ENCODE peak calls at places on chromosome 20, in eight cellular contexts. One of them, this sample, is unnamed. For H3K4me1, the result is how much of the 10 kb centered on the place peaks cover.

GRCh38 chr20:6746901-6747609 is 20.4 kb upstream of the BMP2 start:
- DNase-seq in mammary epithelial cell: peak
- DNase-seq in mesenchymal stem cell: peak
- DNase-seq in heart left ventricle: no peak
- DNase-seq in CD8-positive, alpha-beta T cell: no peak
- DNase-seq in OCI-LY7: no peak
- DNase-seq in IMR-90: peak
- DNase-seq in Peyer's patch: no peak
- DNase-seq in this sample: no peak

GRCh38 chr20:25369529-25369928 is 21.1 kb downstream of the ABHD12 start:
- DNase-seq in mammary epithelial cell: no peak
- DNase-seq in mesenchymal stem cell: no peak
- DNase-seq in heart left ventricle: no peak
- DNase-seq in CD8-positive, alpha-beta T cell: no peak
- DNase-seq in OCI-LY7: no peak
- DNase-seq in IMR-90: no peak
- DNase-seq in Peyer's patch: no peak
- DNase-seq in this sample: peak

GRCh38 chr20:53736757-53737403 is 143.2 kb upstream of the ZNF217 start:
- DNase-seq in mammary epithelial cell: peak
- DNase-seq in mesenchymal stem cell: peak
- DNase-seq in heart left ventricle: no peak
- DNase-seq in CD8-positive, alpha-beta T cell: no peak
- DNase-seq in OCI-LY7: peak
- DNase-seq in IMR-90: peak
- DNase-seq in Peyer's patch: no peak
- DNase-seq in this sample: peak

GRCh38 chr20:63756648-63756991 is 17.0 kb downstream of the SLC2A4RG start:
- DNase-seq in mammary epithelial cell: no peak
- DNase-seq in mesenchymal stem cell: no peak
- DNase-seq in heart left ventricle: no peak
- DNase-seq in CD8-positive, alpha-beta T cell: no peak
- DNase-seq in OCI-LY7: no peak
- DNase-seq in IMR-90: no peak
- DNase-seq in Peyer's patch: no peak
- DNase-seq in this sample: no peak

GRCh38 chr20:64066984-64067605 is 4.1 kb downstream of the TCEA2 start:
- DNase-seq in mammary epithelial cell: no peak
- DNase-seq in mesenchymal stem cell: no peak
- DNase-seq in heart left ventricle: no peak
- DNase-seq in CD8-positive, alpha-beta T cell: no peak
- DNase-seq in OCI-LY7: no peak
- DNase-seq in IMR-90: no peak
- DNase-seq in Peyer's patch: peak
- DNase-seq in this sample: no peak

GRCh38 chr20:24118781-24119175 is 130.2 kb upstream of the GGTLC1 start:
- DNase-seq in mammary epithelial cell: no peak
- DNase-seq in mesenchymal stem cell: no peak
- DNase-seq in heart left ventricle: no peak
- DNase-seq in CD8-positive, alpha-beta T cell: no peak
- DNase-seq in OCI-LY7: no peak
- DNase-seq in IMR-90: no peak
- DNase-seq in Peyer's patch: no peak
- DNase-seq in this sample: no peak

GRCh38 chr20:18004389-18005031 is 35.7 kb downstream of the MGME1 start:
- DNase-seq in mammary epithelial cell: no peak
- DNase-seq in mesenchymal stem cell: peak
- DNase-seq in heart left ventricle: no peak
- DNase-seq in CD8-positive, alpha-beta T cell: no peak
- DNase-seq in OCI-LY7: no peak
- DNase-seq in IMR-90: peak
- DNase-seq in Peyer's patch: peak
- DNase-seq in this sample: peak

GRCh38 chr20:34022154-34022842 is 28.6 kb downstream of the RALY start:
- DNase-seq in mammary epithelial cell: peak
- DNase-seq in mesenchymal stem cell: peak
- DNase-seq in heart left ventricle: no peak
- DNase-seq in CD8-positive, alpha-beta T cell: no peak
- DNase-seq in OCI-LY7: peak
- DNase-seq in IMR-90: no peak
- DNase-seq in Peyer's patch: no peak
- DNase-seq in this sample: peak

GRCh38 chr20:63076421-63076820 is 69.7 kb upstream of the BHLHE23 start:
- DNase-seq in mammary epithelial cell: no peak
- DNase-seq in mesenchymal stem cell: no peak
- DNase-seq in heart left ventricle: peak
- DNase-seq in CD8-positive, alpha-beta T cell: no peak
- DNase-seq in OCI-LY7: no peak
- DNase-seq in IMR-90: no peak
- DNase-seq in Peyer's patch: no peak
- DNase-seq in this sample: no peak

GRCh38 chr20:41309817-41310216 is 7.7 kb downstream of the ZHX3 start:
- DNase-seq in mammary epithelial cell: peak
- DNase-seq in mesenchymal stem cell: peak
- DNase-seq in heart left ventricle: no peak
- DNase-seq in CD8-positive, alpha-beta T cell: no peak
- DNase-seq in OCI-LY7: no peak
- DNase-seq in IMR-90: peak
- DNase-seq in Peyer's patch: no peak
- DNase-seq in this sample: no peak

GRCh38 chr20:9235518-9235917 is 166.6 kb downstream of the PLCB4 start:
- DNase-seq in mammary epithelial cell: peak
- DNase-seq in mesenchymal stem cell: peak
- DNase-seq in heart left ventricle: no peak
- DNase-seq in CD8-positive, alpha-beta T cell: no peak
- DNase-seq in OCI-LY7: no peak
- DNase-seq in IMR-90: peak
- DNase-seq in Peyer's patch: no peak
- DNase-seq in this sample: no peak

GRCh38 chr20:59848182-59848581 is 85.3 kb downstream of the SYCP2 start:
- DNase-seq in mammary epithelial cell: no peak
- DNase-seq in mesenchymal stem cell: no peak
- DNase-seq in heart left ventricle: no peak
- DNase-seq in CD8-positive, alpha-beta T cell: no peak
- DNase-seq in OCI-LY7: no peak
- DNase-seq in IMR-90: no peak
- DNase-seq in Peyer's patch: no peak
- DNase-seq in this sample: no peak

GRCh38 chr20:7967199-7967844 is 27.1 kb upstream of the HAO1 start:
- DNase-seq in mammary epithelial cell: peak
- DNase-seq in mesenchymal stem cell: no peak
- DNase-seq in heart left ventricle: no peak
- DNase-seq in CD8-positive, alpha-beta T cell: no peak
- DNase-seq in OCI-LY7: no peak
- DNase-seq in IMR-90: peak
- DNase-seq in Peyer's patch: no peak
- DNase-seq in this sample: no peak

GRCh38 chr20:53869466-53870258 is 200.7 kb downstream of the BCAS1 start:
- DNase-seq in mammary epithelial cell: peak
- DNase-seq in mesenchymal stem cell: peak
- DNase-seq in heart left ventricle: peak
- DNase-seq in CD8-positive, alpha-beta T cell: peak
- DNase-seq in OCI-LY7: peak
- DNase-seq in IMR-90: peak
- DNase-seq in Peyer's patch: peak
- DNase-seq in this sample: peak

GRCh38 chr20:17571153-17571527 is 1.3 kb downstream of the DSTN start:
- DNase-seq in mammary epithelial cell: no peak
- DNase-seq in mesenchymal stem cell: no peak
- DNase-seq in heart left ventricle: no peak
- DNase-seq in CD8-positive, alpha-beta T cell: no peak
- DNase-seq in OCI-LY7: peak
- DNase-seq in IMR-90: no peak
- DNase-seq in Peyer's patch: no peak
- DNase-seq in this sample: no peak

GRCh38 chr20:19893356-19893755 is 123.8 kb upstream of the NAA20 start:
- DNase-seq in mammary epithelial cell: peak
- DNase-seq in mesenchymal stem cell: peak
- DNase-seq in heart left ventricle: no peak
- DNase-seq in CD8-positive, alpha-beta T cell: no peak
- DNase-seq in OCI-LY7: no peak
- DNase-seq in IMR-90: no peak
- DNase-seq in Peyer's patch: no peak
- DNase-seq in this sample: no peak

GRCh38 chr20:25863536-25864325 is 167.1 kb upstream of the ZNF337 start:
- DNase-seq in mammary epithelial cell: no peak
- DNase-seq in mesenchymal stem cell: no peak
- DNase-seq in heart left ventricle: peak
- DNase-seq in CD8-positive, alpha-beta T cell: no peak
- DNase-seq in OCI-LY7: no peak
- DNase-seq in IMR-90: no peak
- DNase-seq in Peyer's patch: no peak
- DNase-seq in this sample: no peak

GRCh38 chr20:41316009-41316408 is 1.5 kb downstream of the ZHX3 start:
- DNase-seq in mammary epithelial cell: no peak
- DNase-seq in mesenchymal stem cell: peak
- DNase-seq in heart left ventricle: no peak
- DNase-seq in CD8-positive, alpha-beta T cell: no peak
- DNase-seq in OCI-LY7: no peak
- DNase-seq in IMR-90: no peak
- DNase-seq in Peyer's patch: no peak
- DNase-seq in this sample: no peak

GRCh38 chr20:41573955-41574354 is 44.2 kb downstream of the CHD6 start:
- DNase-seq in mammary epithelial cell: no peak
- DNase-seq in mesenchymal stem cell: no peak
- DNase-seq in heart left ventricle: no peak
- DNase-seq in CD8-positive, alpha-beta T cell: no peak
- DNase-seq in OCI-LY7: no peak
- DNase-seq in IMR-90: no peak
- DNase-seq in Peyer's patch: no peak
- DNase-seq in this sample: no peak

GRCh38 chr20:25258463-25258805 is 10.5 kb downstream of the PYGB start:
- DNase-seq in mammary epithelial cell: no peak
- DNase-seq in mesenchymal stem cell: no peak
- DNase-seq in heart left ventricle: no peak
- DNase-seq in CD8-positive, alpha-beta T cell: no peak
- DNase-seq in OCI-LY7: no peak
- DNase-seq in IMR-90: no peak
- DNase-seq in Peyer's patch: no peak
- DNase-seq in this sample: no peak

GRCh38 chr20:44513871-44514270 is 8.0 kb downstream of the SERINC3 start:
- DNase-seq in mammary epithelial cell: no peak
- DNase-seq in mesenchymal stem cell: no peak
- DNase-seq in heart left ventricle: no peak
- DNase-seq in CD8-positive, alpha-beta T cell: no peak
- DNase-seq in OCI-LY7: no peak
- DNase-seq in IMR-90: no peak
- DNase-seq in Peyer's patch: no peak
- DNase-seq in this sample: no peak

GRCh38 chr20:44521484-44522481 is at the start of gene SERINC3:
- DNase-seq in mammary epithelial cell: peak
- DNase-seq in mesenchymal stem cell: peak
- DNase-seq in heart left ventricle: peak
- DNase-seq in CD8-positive, alpha-beta T cell: peak
- DNase-seq in OCI-LY7: peak
- DNase-seq in IMR-90: peak
- DNase-seq in Peyer's patch: peak
- DNase-seq in this sample: peak

GRCh38 chr20:44517454-44517853 is 4.4 kb downstream of the SERINC3 start:
- DNase-seq in mammary epithelial cell: no peak
- DNase-seq in mesenchymal stem cell: no peak
- DNase-seq in heart left ventricle: no peak
- DNase-seq in CD8-positive, alpha-beta T cell: no peak
- DNase-seq in OCI-LY7: no peak
- DNase-seq in IMR-90: no peak
- DNase-seq in Peyer's patch: no peak
- DNase-seq in this sample: no peak

DNA sequence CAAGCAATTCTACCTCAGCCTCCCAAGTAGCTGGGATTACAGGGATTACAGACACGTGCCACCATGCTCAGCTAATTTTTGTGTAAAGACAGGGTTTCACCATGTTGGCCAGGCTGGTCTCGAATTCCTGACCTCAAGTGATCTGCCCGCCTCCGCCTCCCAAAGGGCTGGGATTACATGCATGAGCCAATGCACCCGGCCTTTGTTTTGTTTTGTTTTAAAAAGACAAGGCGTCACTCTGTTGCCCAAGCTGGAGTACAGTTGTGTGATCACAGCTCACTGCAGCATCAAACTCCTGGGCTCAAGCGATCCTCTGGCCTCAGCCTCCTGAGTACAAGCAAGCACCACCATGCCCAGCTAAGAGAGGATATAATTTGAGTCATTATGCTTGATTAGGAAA is 5.4 kb downstream of the SERINC3 start:
- DNase-seq in mammary epithelial cell: no peak
- DNase-seq in mesenchymal stem cell: no peak
- DNase-seq in heart left ventricle: no peak
- DNase-seq in CD8-positive, alpha-beta T cell: no peak
- DNase-seq in OCI-LY7: no peak
- DNase-seq in IMR-90: no peak
- DNase-seq in Peyer's patch: no peak
- DNase-seq in this sample: no peak
- H3K4me3 ChIP-seq in mammary epithelial cell: no peak
- H3K4me3 ChIP-seq in mesenchymal stem cell: no peak
- H3K4me3 ChIP-seq in heart left ventricle: no peak
- H3K4me3 ChIP-seq in CD8-positive, alpha-beta T cell: no peak
- H3K4me3 ChIP-seq in OCI-LY7: no peak
- H3K4me3 ChIP-seq in IMR-90: no peak
- H3K4me3 ChIP-seq in Peyer's patch: no peak
- H3K4me3 ChIP-seq in this sample: no peak

GRCh38 chr20:35301426-35301825 is 9.2 kb upstream of the FAM83C start:
- DNase-seq in mammary epithelial cell: no peak
- DNase-seq in mesenchymal stem cell: no peak
- DNase-seq in heart left ventricle: no peak
- DNase-seq in CD8-positive, alpha-beta T cell: no peak
- DNase-seq in OCI-LY7: no peak
- DNase-seq in IMR-90: peak
- DNase-seq in Peyer's patch: no peak
- DNase-seq in this sample: no peak
- H3K4me1 ChIP-seq in mammary epithelial cell: under half
- H3K4me1 ChIP-seq in mesenchymal stem cell: half or more
- H3K4me1 ChIP-seq in heart left ventricle: under half
- H3K4me1 ChIP-seq in CD8-positive, alpha-beta T cell: under half
- H3K4me1 ChIP-seq in OCI-LY7: under half
- H3K4me1 ChIP-seq in IMR-90: under half
- H3K4me1 ChIP-seq in Peyer's patch: under half
- H3K4me1 ChIP-seq in this sample: under half

DNA sequence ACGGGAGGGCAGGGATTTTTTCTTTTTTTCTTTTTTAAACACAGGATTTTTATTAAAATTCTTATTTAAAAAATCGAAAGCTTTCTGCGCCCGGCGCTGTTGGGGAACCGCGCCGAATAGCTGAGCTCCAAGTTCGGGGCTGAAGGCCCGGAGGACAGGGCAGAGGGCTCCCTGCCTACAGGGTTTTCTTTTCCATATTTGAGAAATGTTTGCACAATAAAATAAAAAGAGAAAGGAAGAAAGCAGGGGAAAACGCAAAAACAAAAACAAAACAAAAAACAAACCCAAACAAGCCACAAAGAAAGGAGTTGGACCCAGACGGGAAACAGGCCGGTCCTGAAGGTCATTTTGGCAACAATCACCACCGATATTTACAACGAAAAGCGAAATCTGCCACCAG is 2.9 kb downstream of the NKX2-2 start:
- DNase-seq in mammary epithelial cell: no peak
- DNase-seq in mesenchymal stem cell: no peak
- DNase-seq in heart left ventricle: no peak
- DNase-seq in CD8-positive, alpha-beta T cell: no peak
- DNase-seq in OCI-LY7: no peak
- DNase-seq in IMR-90: no peak
- DNase-seq in Peyer's patch: no peak
- DNase-seq in this sample: no peak
- H3K4me3 ChIP-seq in mammary epithelial cell: no peak
- H3K4me3 ChIP-seq in mesenchymal stem cell: peak
- H3K4me3 ChIP-seq in heart left ventricle: peak
- H3K4me3 ChIP-seq in CD8-positive, alpha-beta T cell: no peak
- H3K4me3 ChIP-seq in OCI-LY7: no peak
- H3K4me3 ChIP-seq in IMR-90: no peak
- H3K4me3 ChIP-seq in Peyer's patch: peak
- H3K4me3 ChIP-seq in this sample: no peak

GRCh38 chr20:51138576-51138975 is 115.7 kb upstream of the KCNG1 start:
- DNase-seq in mammary epithelial cell: no peak
- DNase-seq in mesenchymal stem cell: no peak
- DNase-seq in heart left ventricle: no peak
- DNase-seq in CD8-positive, alpha-beta T cell: no peak
- DNase-seq in OCI-LY7: no peak
- DNase-seq in IMR-90: no peak
- DNase-seq in Peyer's patch: peak
- DNase-seq in this sample: no peak
- H3K4me1 ChIP-seq in mammary epithelial cell: under half
- H3K4me1 ChIP-seq in mesenchymal stem cell: under half
- H3K4me1 ChIP-seq in heart left ventricle: under half
- H3K4me1 ChIP-seq in CD8-positive, alpha-beta T cell: under half
- H3K4me1 ChIP-seq in OCI-LY7: under half
- H3K4me1 ChIP-seq in IMR-90: under half
- H3K4me1 ChIP-seq in Peyer's patch: under half
- H3K4me1 ChIP-seq in this sample: under half

This sample was measured in thyroid gland.